ENCODE peak calls at places on chromosomes 16 and 17, in four cellular contexts. B is K562, Q is H1, E is GM12878. X is an unnamed sample.

GRCh38 chr17:31802502-31802901 is 56.5 kb downstream of the COPRS start:
- DNase-seq in B (peak), Q (no peak), E (no peak), X (no peak)

GRCh38 chr16:84458606-84459516 is 45.6 kb downstream of the MEAK7 start:
- DNase-seq in B (no peak), Q (no peak), E (no peak), X (no peak)

GRCh38 chr16:48321307-48322036 is 63.7 kb downstream of the SIAH1 start:
- DNase-seq in B (no peak), Q (no peak), E (no peak), X (no peak)

GRCh38 chr17:75404223-75404738 is 1.2 kb downstream of the GRB2 start:
- DNase-seq in B (peak), Q (no peak), E (no peak), X (peak)

GRCh38 chr17:71975998-71976649 is 144.7 kb upstream of the SOX9 start:
- DNase-seq in B (no peak), Q (no peak), E (no peak), X (no peak)

GRCh38 chr17:64506576-64507417 is at the start of gene CEP95:
- DNase-seq in B (no peak), Q (no peak), E (peak), X (peak)

GRCh38 chr17:81260641-81261040 is 21.5 kb downstream of the NDUFAF8 start:
- DNase-seq in B (no peak), Q (no peak), E (no peak), X (no peak)

GRCh38 chr16:57091200-57091989 is 988 bp upstream of the CPNE2 start:
- DNase-seq in B (no peak), Q (peak), E (no peak), X (peak)

GRCh38 chr17:39069114-39069756 is 82.2 kb downstream of the PLXDC1 start:
- DNase-seq in B (peak), Q (no peak), E (no peak), X (peak)

GRCh38 chr16:17467923-17468540 is 2.7 kb downstream of the XYLT1 start:
- DNase-seq in B (peak), Q (no peak), E (no peak), X (peak)

GRCh38 chr17:36949461-36949927 is 740 bp downstream of the AATF start:
- DNase-seq in B (no peak), Q (no peak), E (no peak), X (peak)

GRCh38 chr16:85126731-85127662 is 14.7 kb upstream of the CIBAR2 start:
- DNase-seq in B (no peak), Q (no peak), E (no peak), X (no peak)

GRCh38 chr17:77070888-77071279 is 69.9 kb upstream of the SEC14L1 start:
- DNase-seq in B (peak), Q (no peak), E (no peak), X (no peak)

GRCh38 chr17:70539172-70539924 is 370.0 kb downstream of the KCNJ2 start:
- DNase-seq in B (no peak), Q (no peak), E (no peak), X (no peak)

GRCh38 chr16:85663891-85664321 is 24.8 kb downstream of the GINS2 start:
- DNase-seq in B (no peak), Q (no peak), E (no peak), X (no peak)

GRCh38 chr17:75610103-75610984 is 22.7 kb downstream of the MYO15B start:
- DNase-seq in B (no peak), Q (no peak), E (no peak), X (peak)

GRCh38 chr16:57430955-57431354 is 16.2 kb downstream of the CIAPIN1 start:
- DNase-seq in B (no peak), Q (no peak), E (no peak), X (no peak)

GRCh38 chr16:14455577-14455976 is 174.5 kb downstream of the PARN start:
- DNase-seq in B (peak), Q (no peak), E (no peak), X (peak)

GRCh38 chr16:1199342-1200013 is 25.6 kb downstream of the TPSG1 start:
- DNase-seq in B (no peak), Q (no peak), E (no peak), X (no peak)

GRCh38 chr17:7060165-7060890 is 16.4 kb upstream of the SLC16A11 start:
- DNase-seq in B (peak), Q (no peak), E (no peak), X (peak)

GRCh38 chr17:71071041-71071440 is 901.7 kb downstream of the KCNJ2 start:
- DNase-seq in B (no peak), Q (no peak), E (no peak), X (no peak)

GRCh38 chr16:76955629-76956028 is 235.4 kb upstream of the MON1B start:
- DNase-seq in B (no peak), Q (no peak), E (no peak), X (no peak)

GRCh38 chr17:76075364-76076099 is 951 bp downstream of the GALR2 start:
- DNase-seq in B (no peak), Q (no peak), E (no peak), X (no peak)

DNA sequence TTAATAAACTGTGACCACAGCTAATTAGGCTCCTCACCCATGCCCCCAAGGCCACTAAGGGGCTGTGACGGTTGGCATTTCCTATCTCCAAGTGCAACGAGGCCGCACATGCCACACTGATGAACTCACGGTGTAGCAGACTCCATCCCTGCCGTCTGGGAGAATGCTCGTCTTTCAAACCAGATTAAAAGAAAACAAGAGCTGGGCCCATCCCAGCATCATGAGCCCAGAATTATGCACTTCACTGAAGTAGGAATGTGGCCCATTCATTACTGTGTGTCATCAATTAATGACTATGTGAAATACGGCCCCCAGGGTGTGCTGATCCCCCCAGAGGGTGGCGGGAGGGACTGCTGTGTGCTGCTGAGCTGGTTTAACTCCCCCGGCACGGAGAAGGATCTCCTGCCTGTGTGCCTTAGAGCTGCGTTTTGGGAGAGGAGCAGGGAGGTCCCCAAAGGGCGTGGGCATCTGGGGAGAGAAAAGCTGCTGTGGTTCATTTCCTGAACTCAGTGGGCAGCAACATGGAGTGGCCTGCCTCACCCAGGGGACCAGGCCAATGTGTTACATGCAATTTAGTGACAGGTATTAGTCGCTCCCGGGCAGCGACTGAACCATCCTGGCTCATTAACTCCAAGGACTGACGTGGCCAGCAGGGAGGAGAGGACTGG is 194.5 kb downstream of the FOXL1 start:
- DNase-seq in B (no peak), Q (no peak), E (no peak), X (no peak)
- TF ChIP-seq HDAC2 in B (no peak), Q (no peak), E (no peak), X (no peak)

GRCh38 chr16:11470676-11471415 is 115.9 kb downstream of the LITAF start:
- DNase-seq in B (no peak), Q (no peak), E (no peak), X (no peak)
- TF ChIP-seq JUND in B (no peak), Q (no peak), E (no peak), X (no peak)

GRCh38 chr17:60677308-60678117 is at the start of gene BCAS3:
- DNase-seq in B (peak), Q (peak), E (peak), X (peak)
- TF ChIP-seq POLR2A in B (peak), Q (peak), E (peak), X (peak)

GRCh38 chr17:35255316-35255715 is 12.4 kb downstream of the SLFN5 start:
- DNase-seq in B (no peak), Q (no peak), E (no peak), X (no peak)

GRCh38 chr17:35254107-35254802 is 11.4 kb downstream of the SLFN5 start:
- DNase-seq in B (no peak), Q (no peak), E (no peak), X (peak)

GRCh38 chr17:35259001-35259400 is 16.1 kb downstream of the SLFN5 start:
- DNase-seq in B (no peak), Q (no peak), E (no peak), X (no peak)

GRCh38 chr17:35257080-35257701 is 14.3 kb downstream of the SLFN5 start:
- DNase-seq in B (no peak), Q (no peak), E (no peak), X (peak)

DNA sequence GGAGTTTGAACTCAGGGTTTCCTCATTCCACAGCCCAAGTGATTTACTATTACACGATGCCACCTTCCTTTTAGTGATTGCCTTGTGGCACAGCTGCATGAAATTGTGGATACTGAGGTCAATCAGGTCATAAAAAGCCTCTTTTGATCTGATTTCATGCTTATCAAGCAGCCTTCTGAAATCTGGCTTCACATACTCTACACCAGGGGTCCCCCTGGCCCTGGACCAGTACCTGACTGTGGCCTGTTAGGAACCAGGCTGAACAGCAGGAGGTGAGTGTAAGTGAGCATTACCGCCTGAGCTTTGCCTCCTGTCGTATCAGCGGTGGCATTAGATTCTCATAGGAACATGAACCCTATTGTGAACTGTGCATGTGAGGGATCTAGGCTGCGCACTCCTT is 13.8 kb downstream of the SLFN5 start:
- DNase-seq in B (no peak), Q (no peak), E (no peak), X (no peak)
- TF ChIP-seq HDAC2 in B (no peak), Q (no peak), E (no peak), X (no peak)